ENCODE peak calls at places on chromosomes 6 and 20, in five cellular contexts. One of them, this sample, is unnamed.

GRCh38 chr6:156508923-156509322 is 268.3 kb upstream of the ARID1B start:
- DNase-seq in PC-9: no peak
- DNase-seq in ovary: no peak
- DNase-seq in H9: no peak
- DNase-seq in heart left ventricle: no peak
- DNase-seq in this sample: no peak

GRCh38 chr20:44516491-44516890 is 5.4 kb downstream of the SERINC3 start:
- DNase-seq in ovary: no peak
- DNase-seq in H9: no peak
- DNase-seq in PC-9: no peak
- DNase-seq in heart left ventricle: no peak
- DNase-seq in this sample: no peak

GRCh38 chr20:15739056-15739455 is 834.2 kb downstream of the KIF16B start:
- DNase-seq in PC-9: no peak
- DNase-seq in H9: no peak
- DNase-seq in heart left ventricle: no peak
- DNase-seq in ovary: no peak
- DNase-seq in this sample: no peak

GRCh38 chr6:4936681-4937041 is 67.2 kb downstream of the RPP40 start:
- DNase-seq in ovary: no peak
- DNase-seq in PC-9: no peak
- DNase-seq in H9: no peak
- DNase-seq in heart left ventricle: no peak
- DNase-seq in this sample: peak

GRCh38 chr6:170058878-170059485 is 231.9 kb downstream of the DLL1 start:
- DNase-seq in H9: no peak
- DNase-seq in ovary: peak
- DNase-seq in PC-9: no peak
- DNase-seq in heart left ventricle: no peak
- DNase-seq in this sample: no peak

GRCh38 chr6:137230547-137230946 is 11.4 kb upstream of the IFNGR1 start:
- DNase-seq in H9: no peak
- DNase-seq in PC-9: peak
- DNase-seq in heart left ventricle: no peak
- DNase-seq in ovary: no peak
- DNase-seq in this sample: no peak

GRCh38 chr20:11140359-11140758 is 466.6 kb upstream of the JAG1 start:
- DNase-seq in ovary: no peak
- DNase-seq in PC-9: peak
- DNase-seq in heart left ventricle: no peak
- DNase-seq in H9: no peak
- DNase-seq in this sample: peak

GRCh38 chr20:54115172-54115854 is 44.9 kb upstream of the BCAS1 start:
- DNase-seq in ovary: no peak
- DNase-seq in PC-9: no peak
- DNase-seq in heart left ventricle: no peak
- DNase-seq in H9: no peak
- DNase-seq in this sample: no peak

GRCh38 chr6:24631671-24632070 is 14.3 kb downstream of the KIAA0319 start:
- DNase-seq in ovary: no peak
- DNase-seq in H9: no peak
- DNase-seq in PC-9: no peak
- DNase-seq in heart left ventricle: no peak
- DNase-seq in this sample: no peak

GRCh38 chr20:38092260-38092857 is 58.8 kb downstream of the RPRD1B start:
- DNase-seq in H9: no peak
- DNase-seq in heart left ventricle: no peak
- DNase-seq in ovary: no peak
- DNase-seq in PC-9: no peak
- DNase-seq in this sample: no peak

GRCh38 chr6:14144678-14145113 is 27.1 kb downstream of the CD83 start:
- DNase-seq in PC-9: no peak
- DNase-seq in H9: peak
- DNase-seq in heart left ventricle: peak
- DNase-seq in ovary: peak
- DNase-seq in this sample: peak

GRCh38 chr6:10297825-10298224 is 117.0 kb downstream of the TFAP2A start:
- DNase-seq in heart left ventricle: no peak
- DNase-seq in H9: no peak
- DNase-seq in ovary: no peak
- DNase-seq in PC-9: no peak
- DNase-seq in this sample: no peak

GRCh38 chr6:145034664-145035063 is 700.7 kb downstream of the EPM2A start:
- DNase-seq in H9: no peak
- DNase-seq in PC-9: no peak
- DNase-seq in heart left ventricle: no peak
- DNase-seq in ovary: no peak
- DNase-seq in this sample: no peak

GRCh38 chr6:10873374-10873773 is 8.5 kb downstream of the GCM2 start:
- DNase-seq in ovary: no peak
- DNase-seq in H9: no peak
- DNase-seq in heart left ventricle: no peak
- DNase-seq in PC-9: peak
- DNase-seq in this sample: peak

GRCh38 chr6:142332393-142333080 is 30.7 kb downstream of the ADGRG6 start:
- DNase-seq in ovary: no peak
- DNase-seq in heart left ventricle: no peak
- DNase-seq in PC-9: no peak
- DNase-seq in H9: no peak
- DNase-seq in this sample: no peak

GRCh38 chr6:94362061-94362864 is 942.9 kb upstream of the EPHA7 start:
- DNase-seq in ovary: peak
- DNase-seq in heart left ventricle: peak
- DNase-seq in H9: no peak
- DNase-seq in PC-9: no peak
- DNase-seq in this sample: no peak

GRCh38 chr6:85464722-85465150 is 14.9 kb downstream of the NT5E start:
- DNase-seq in PC-9: peak
- DNase-seq in heart left ventricle: no peak
- DNase-seq in ovary: no peak
- DNase-seq in H9: no peak
- DNase-seq in this sample: peak

GRCh38 chr6:16206595-16207037 is 31.8 kb upstream of the GMPR start:
- DNase-seq in H9: peak
- DNase-seq in heart left ventricle: no peak
- DNase-seq in PC-9: peak
- DNase-seq in ovary: peak
- DNase-seq in this sample: no peak

GRCh38 chr6:127317275-127318128 is 25.9 kb downstream of the ECHDC1 start:
- DNase-seq in heart left ventricle: no peak
- DNase-seq in H9: no peak
- DNase-seq in PC-9: no peak
- DNase-seq in ovary: no peak
- DNase-seq in this sample: no peak

GRCh38 chr6:55925292-55925691 is 49.9 kb upstream of the BMP5 start:
- DNase-seq in H9: no peak
- DNase-seq in PC-9: no peak
- DNase-seq in ovary: no peak
- DNase-seq in heart left ventricle: no peak
- DNase-seq in this sample: peak

GRCh38 chr6:112282217-112282616 is 27.9 kb upstream of the LAMA4 start:
- DNase-seq in heart left ventricle: no peak
- DNase-seq in ovary: peak
- DNase-seq in H9: no peak
- DNase-seq in PC-9: peak
- DNase-seq in this sample: no peak

GRCh38 chr6:81515562-81516453 is 236.7 kb downstream of the TENT5A start:
- DNase-seq in PC-9: no peak
- DNase-seq in H9: no peak
- DNase-seq in heart left ventricle: no peak
- DNase-seq in ovary: no peak
- DNase-seq in this sample: no peak

GRCh38 chr6:168078943-168079405 is at the start of gene FRMD1:
- DNase-seq in PC-9: no peak
- DNase-seq in H9: no peak
- DNase-seq in ovary: no peak
- DNase-seq in heart left ventricle: no peak
- DNase-seq in this sample: no peak

GRCh38 chr6:131058236-131058635 is 4.8 kb downstream of the EPB41L2 start:
- DNase-seq in H9: no peak
- DNase-seq in ovary: no peak
- DNase-seq in PC-9: no peak
- DNase-seq in heart left ventricle: no peak
- DNase-seq in this sample: no peak

GRCh38 chr20:49450281-49450707 is 32.2 kb downstream of the KCNB1 start:
- DNase-seq in heart left ventricle: no peak
- DNase-seq in ovary: no peak
- DNase-seq in PC-9: no peak
- DNase-seq in H9: peak
- DNase-seq in this sample: no peak

GRCh38 chr6:147817042-147817689 is 308.7 kb downstream of the SAMD5 start:
- DNase-seq in PC-9: no peak
- DNase-seq in heart left ventricle: no peak
- DNase-seq in H9: no peak
- DNase-seq in ovary: no peak
- DNase-seq in this sample: no peak

GRCh38 chr6:112109267-112109666 is 21.9 kb downstream of the FAM229B start:
- DNase-seq in PC-9: no peak
- DNase-seq in heart left ventricle: peak
- DNase-seq in ovary: no peak
- DNase-seq in H9: no peak
- DNase-seq in this sample: no peak

GRCh38 chr20:25867776-25868649 is 171.4 kb upstream of the ZNF337 start:
- DNase-seq in ovary: peak
- DNase-seq in heart left ventricle: peak
- DNase-seq in PC-9: peak
- DNase-seq in H9: peak
- DNase-seq in this sample: no peak

GRCh38 chr6:11943060-11943459 is 69.1 kb upstream of the HIVEP1 start:
- DNase-seq in PC-9: no peak
- DNase-seq in heart left ventricle: no peak
- DNase-seq in H9: no peak
- DNase-seq in ovary: no peak
- DNase-seq in this sample: no peak

GRCh38 chr6:7157752-7158616 is 50.2 kb downstream of the RREB1 start:
- DNase-seq in ovary: no peak
- DNase-seq in heart left ventricle: no peak
- DNase-seq in PC-9: no peak
- DNase-seq in H9: no peak
- DNase-seq in this sample: no peak
- TF ChIP-seq CTCF in ovary: no peak
- TF ChIP-seq CTCF in heart left ventricle: peak
- TF ChIP-seq CTCF in PC-9: no peak
- TF ChIP-seq CTCF in H9: peak
- TF ChIP-seq CTCF in this sample: peak

DNA sequence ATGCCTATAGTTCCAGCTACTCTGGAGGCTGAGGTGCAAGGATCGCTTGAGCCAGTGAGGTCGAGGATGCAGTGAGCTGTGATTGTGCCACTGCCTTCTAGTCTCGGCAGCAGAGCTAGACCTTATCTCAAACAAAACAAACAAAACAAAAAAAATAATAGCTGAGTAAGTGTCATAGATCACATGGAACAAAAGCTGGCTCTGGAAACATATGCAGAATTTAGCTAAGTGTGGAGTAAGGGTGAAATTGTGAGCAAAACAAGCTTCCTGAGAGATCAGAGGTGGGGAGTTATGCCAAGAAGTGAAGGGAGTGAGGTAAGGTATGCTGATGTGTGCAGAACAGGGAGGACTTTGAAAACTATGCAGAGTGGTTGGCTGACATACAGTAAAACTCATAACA is 18.7 kb downstream of the SGK1 start:
- DNase-seq in heart left ventricle: no peak
- DNase-seq in H9: no peak
- DNase-seq in ovary: no peak
- DNase-seq in PC-9: peak
- DNase-seq in this sample: no peak
- H3K27ac ChIP-seq in heart left ventricle: no peak
- H3K27ac ChIP-seq in H9: no peak
- H3K27ac ChIP-seq in ovary: peak
- H3K27ac ChIP-seq in PC-9: no peak
- H3K27ac ChIP-seq in this sample: no peak

GRCh38 chr6:32113386-32114352 is 4.5 kb upstream of the TNXB start:
- DNase-seq in heart left ventricle: peak
- DNase-seq in ovary: peak
- DNase-seq in PC-9: peak
- DNase-seq in H9: peak
- DNase-seq in this sample: no peak
- TF ChIP-seq CTCF in heart left ventricle: peak
- TF ChIP-seq CTCF in ovary: no peak
- TF ChIP-seq CTCF in PC-9: peak
- TF ChIP-seq CTCF in H9: peak
- TF ChIP-seq CTCF in this sample: peak

GRCh38 chr6:17493286-17493685 is 99.9 kb downstream of the CAP2 start:
- DNase-seq in heart left ventricle: no peak
- DNase-seq in PC-9: no peak
- DNase-seq in H9: no peak
- DNase-seq in ovary: no peak
- DNase-seq in this sample: no peak

GRCh38 chr6:17491416-17492142 is 98.2 kb downstream of the CAP2 start:
- DNase-seq in heart left ventricle: no peak
- DNase-seq in ovary: no peak
- DNase-seq in PC-9: no peak
- DNase-seq in H9: no peak
- DNase-seq in this sample: no peak

GRCh38 chr6:17492350-17492749 is 99.0 kb downstream of the CAP2 start:
- DNase-seq in PC-9: no peak
- DNase-seq in H9: no peak
- DNase-seq in ovary: no peak
- DNase-seq in heart left ventricle: no peak
- DNase-seq in this sample: no peak

GRCh38 chr6:17494919-17495318 is 101.5 kb downstream of the CAP2 start:
- DNase-seq in heart left ventricle: no peak
- DNase-seq in PC-9: no peak
- DNase-seq in H9: no peak
- DNase-seq in ovary: no peak
- DNase-seq in this sample: no peak

GRCh38 chr6:17494177-17494576 is 100.8 kb downstream of the CAP2 start:
- DNase-seq in H9: no peak
- DNase-seq in ovary: no peak
- DNase-seq in PC-9: no peak
- DNase-seq in heart left ventricle: no peak
- DNase-seq in this sample: no peak
- H3K27ac ChIP-seq in H9: no peak
- H3K27ac ChIP-seq in ovary: no peak
- H3K27ac ChIP-seq in PC-9: no peak
- H3K27ac ChIP-seq in heart left ventricle: no peak
- H3K27ac ChIP-seq in this sample: no peak

GRCh38 chr6:27720607-27721580 is 191.3 kb downstream of the OR2B2 start:
- DNase-seq in heart left ventricle: no peak
- DNase-seq in H9: peak
- DNase-seq in ovary: no peak
- DNase-seq in PC-9: peak
- DNase-seq in this sample: peak
- TF ChIP-seq CTCF in heart left ventricle: no peak
- TF ChIP-seq CTCF in H9: peak
- TF ChIP-seq CTCF in ovary: no peak
- TF ChIP-seq CTCF in PC-9: peak
- TF ChIP-seq CTCF in this sample: peak

DNA sequence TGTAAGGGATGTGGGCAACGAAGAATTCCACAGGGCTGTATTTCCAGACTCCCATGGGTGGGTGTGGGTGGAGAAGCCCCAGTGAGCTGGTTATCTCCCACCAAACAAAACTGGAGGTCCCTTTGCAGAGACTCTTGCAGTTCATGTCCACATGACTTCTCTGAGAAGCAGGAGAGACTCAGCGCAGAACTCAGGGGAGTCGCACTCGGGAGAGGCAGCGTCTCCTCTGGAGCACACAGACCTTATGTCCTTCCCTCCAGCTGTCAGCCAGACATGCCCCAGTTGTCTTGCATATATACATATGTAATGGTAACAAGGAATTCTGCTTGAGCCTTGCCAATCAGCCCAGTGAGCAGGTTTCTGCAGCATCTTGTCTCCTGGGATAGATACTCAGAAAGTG is 23.8 kb downstream of the MYT1 start:
- DNase-seq in PC-9: no peak
- DNase-seq in heart left ventricle: no peak
- DNase-seq in ovary: no peak
- DNase-seq in H9: no peak
- DNase-seq in this sample: no peak
- H3K27ac ChIP-seq in PC-9: no peak
- H3K27ac ChIP-seq in heart left ventricle: no peak
- H3K27ac ChIP-seq in ovary: no peak
- H3K27ac ChIP-seq in H9: no peak
- H3K27ac ChIP-seq in this sample: no peak

This sample was measured in keratinocyte.